ENCODE peak calls at places on chromosomes 6 and 20, in seven cellular contexts. U, Y, Q, G, Z, L and A are unnamed samples. For H3K4me1, the result is how much of the 10 kb centered on the place peaks cover.

GRCh38 chr20:35134472-35134871 is 12.7 kb downstream of the EDEM2 start:
- DNase-seq in Y (no peak), G (no peak), Z (no peak), L (no peak), Q (no peak), U (no peak), A (no peak)

GRCh38 chr6:44453146-44453545 is 65.6 kb downstream of the CDC5L start:
- DNase-seq in Q (no peak), Z (no peak), U (peak), L (peak), G (no peak), Y (no peak), A (no peak)

GRCh38 chr6:139640453-139640852 is 266.0 kb upstream of the CITED2 start:
- DNase-seq in Q (no peak), G (no peak), Z (no peak), L (no peak), U (no peak), Y (no peak), A (peak)

GRCh38 chr6:89298680-89299450 is 16.2 kb downstream of the GABRR2 start:
- DNase-seq in Y (no peak), U (peak), Q (peak), Z (peak), L (peak), G (no peak), A (peak)

GRCh38 chr6:53593001-53593488 is 48.1 kb upstream of the GCLC start:
- DNase-seq in G (no peak), L (peak), Z (no peak), Y (no peak), U (peak), Q (no peak), A (no peak)

GRCh38 chr6:161406633-161407032 is 132.8 kb upstream of the AGPAT4 start:
- DNase-seq in Y (no peak), U (peak), Z (no peak), G (no peak), L (peak), Q (peak), A (no peak)

GRCh38 chr6:121849477-121849876 is 414.0 kb downstream of the GJA1 start:
- DNase-seq in Y (peak), L (peak), Z (peak), U (peak), Q (peak), G (peak), A (peak)

GRCh38 chr20:47438464-47439381 is 63.0 kb upstream of the NCOA3 start:
- DNase-seq in Q (peak), Z (peak), Y (peak), U (no peak), G (no peak), L (peak), A (no peak)

GRCh38 chr6:18101271-18101670 is 21.2 kb downstream of the NHLRC1 start:
- DNase-seq in Y (no peak), Z (no peak), L (peak), G (no peak), Q (no peak), U (peak), A (no peak)

GRCh38 chr6:163263196-163263595 is 151.3 kb upstream of the QKI start:
- DNase-seq in Q (no peak), L (no peak), U (no peak), Z (no peak), G (no peak), Y (no peak), A (no peak)

GRCh38 chr6:167829513-167829912 is 2.8 kb downstream of the AFDN start:
- DNase-seq in G (no peak), U (no peak), Y (no peak), Z (no peak), Q (no peak), L (no peak), A (no peak)

GRCh38 chr6:3794092-3794491 is 42.6 kb upstream of the PXDC1 start:
- DNase-seq in U (no peak), Q (no peak), G (no peak), Z (no peak), Y (peak), L (no peak), A (peak)

GRCh38 chr6:45759134-45759849 is 256.4 kb downstream of the CLIC5 start:
- DNase-seq in Y (no peak), Z (no peak), G (no peak), Q (no peak), U (peak), L (no peak), A (no peak)

GRCh38 chr6:119347466-119348307 is 1.9 kb downstream of the MAN1A1 start:
- DNase-seq in L (peak), U (peak), Z (peak), Y (peak), Q (no peak), G (no peak), A (peak)

GRCh38 chr6:34743625-34744293 is 13.5 kb upstream of the SNRPC start:
- DNase-seq in U (no peak), Y (no peak), G (no peak), Q (no peak), L (no peak), Z (no peak), A (no peak)

GRCh38 chr6:34982424-34982852 is 93.4 kb downstream of the ANKS1A start:
- DNase-seq in Y (peak), G (peak), Z (peak), Q (no peak), U (peak), L (peak), A (no peak)

GRCh38 chr20:32685541-32686529 is 12.1 kb upstream of the C20orf203 start:
- DNase-seq in Y (no peak), U (peak), L (no peak), Q (no peak), Z (peak), G (peak), A (no peak)

GRCh38 chr6:70221025-70221714 is 81.7 kb downstream of the COL9A1 start:
- DNase-seq in Y (peak), Z (peak), L (peak), G (peak), Q (no peak), U (peak), A (peak)

GRCh38 chr6:22873531-22874136 is 304.3 kb downstream of the HDGFL1 start:
- DNase-seq in L (no peak), Y (no peak), Z (no peak), U (peak), Q (no peak), G (no peak), A (no peak)

GRCh38 chr6:121520337-121521163 is 85.1 kb downstream of the GJA1 start:
- DNase-seq in Q (no peak), Z (no peak), L (peak), Y (no peak), G (no peak), U (peak), A (no peak)

GRCh38 chr6:5095236-5095635 is 10.1 kb downstream of the PPP1R3G start:
- DNase-seq in Y (no peak), L (peak), Q (no peak), G (no peak), U (peak), Z (no peak), A (peak)

GRCh38 chr6:151478670-151479069 is 15.1 kb upstream of the CCDC170 start:
- DNase-seq in U (peak), G (no peak), Q (no peak), Y (no peak), Z (no peak), L (no peak), A (no peak)

GRCh38 chr6:53375851-53376250 is 27.1 kb upstream of the ELOVL5 start:
- DNase-seq in Q (no peak), L (no peak), U (peak), Y (no peak), G (no peak), Z (no peak), A (no peak)

GRCh38 chr6:107807186-107807585 is 16.9 kb downstream of the SCML4 start:
- DNase-seq in Q (no peak), U (no peak), Z (no peak), L (no peak), Y (no peak), G (peak), A (no peak)

GRCh38 chr20:37526839-37527637 is 638 bp downstream of the BLCAP start:
- DNase-seq in Y (no peak), G (peak), U (peak), L (peak), Q (no peak), Z (peak), A (no peak)

GRCh38 chr6:121549741-121550140 is 114.3 kb downstream of the GJA1 start:
- DNase-seq in U (peak), Z (no peak), Y (no peak), L (peak), Q (no peak), G (no peak), A (no peak)

GRCh38 chr6:42907336-42907735 is 8.5 kb upstream of the PTCRA start:
- DNase-seq in Z (no peak), Y (no peak), G (no peak), Q (no peak), L (no peak), U (no peak), A (no peak)

GRCh38 chr20:20321917-20322316 is 46.0 kb upstream of the INSM1 start:
- DNase-seq in L (no peak), Q (no peak), Z (no peak), G (no peak), Y (no peak), U (no peak), A (no peak)

GRCh38 chr20:20321134-20321533 is 46.8 kb upstream of the INSM1 start:
- DNase-seq in U (no peak), G (no peak), Q (no peak), Z (no peak), Y (no peak), L (peak), A (no peak)

GRCh38 chr20:20318318-20319161 is 49.4 kb upstream of the INSM1 start:
- DNase-seq in Y (no peak), Z (no peak), L (no peak), Q (no peak), U (peak), G (no peak), A (no peak)

GRCh38 chr20:20327756-20328155 is 40.1 kb upstream of the INSM1 start:
- DNase-seq in Y (no peak), Z (no peak), Q (no peak), G (no peak), U (peak), L (peak), A (no peak)

GRCh38 chr20:20322912-20323311 is 45.0 kb upstream of the INSM1 start:
- DNase-seq in U (no peak), G (no peak), Q (no peak), Y (no peak), L (no peak), Z (no peak), A (no peak)
- H3K27ac ChIP-seq in U (no peak), G (no peak), Q (no peak), Y (no peak), L (no peak), Z (no peak), A (no peak)

DNA sequence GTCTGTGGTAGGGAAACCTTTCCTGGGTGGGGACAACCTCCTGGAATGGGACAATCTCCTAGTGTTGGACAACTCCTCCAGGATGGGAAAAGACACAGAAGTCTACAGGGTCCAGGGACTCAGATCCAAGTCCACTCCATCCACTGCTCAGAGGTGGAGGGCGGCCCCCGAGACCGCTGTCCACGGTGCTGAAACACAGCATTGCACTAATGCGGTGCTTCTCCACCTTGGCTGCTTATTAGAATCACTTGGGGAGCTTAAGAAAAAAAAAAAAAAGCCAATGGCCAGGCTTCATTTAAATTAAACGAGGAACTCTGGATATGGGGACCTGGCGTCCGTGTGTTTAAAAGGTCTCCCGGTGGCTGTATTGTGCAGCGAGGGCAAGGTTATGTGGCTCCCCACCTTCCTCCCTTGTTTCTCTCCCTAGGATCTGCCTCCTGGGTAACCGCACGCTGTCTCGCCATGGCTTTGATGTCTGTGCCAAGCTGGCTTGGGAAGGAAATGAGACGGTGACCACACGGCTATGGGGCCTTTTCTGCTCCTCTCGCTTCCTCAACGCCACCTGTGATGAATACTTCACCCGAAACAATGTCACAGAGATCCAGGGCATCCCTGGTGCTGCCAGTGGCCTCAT is 12.0 kb downstream of the SLC12A5 start:
- DNase-seq in U (peak), L (peak), G (peak), Z (peak), Q (no peak), Y (peak), A (peak)
- TF ChIP-seq EZH2phosphoT487 in U (no peak), L (no peak), G (no peak), Z (no peak), Q (no peak), Y (no peak), A (no peak)

GRCh38 chr6:144077881-144078280 is 17.5 kb downstream of the SF3B5 start:
- DNase-seq in Z (no peak), Q (no peak), U (no peak), G (no peak), Y (no peak), L (no peak), A (peak)
- H3K4me1 ChIP-seq in Z (under half), Q (under half), U (under half), G (under half), Y (under half), L (under half), A (under half)

DNA sequence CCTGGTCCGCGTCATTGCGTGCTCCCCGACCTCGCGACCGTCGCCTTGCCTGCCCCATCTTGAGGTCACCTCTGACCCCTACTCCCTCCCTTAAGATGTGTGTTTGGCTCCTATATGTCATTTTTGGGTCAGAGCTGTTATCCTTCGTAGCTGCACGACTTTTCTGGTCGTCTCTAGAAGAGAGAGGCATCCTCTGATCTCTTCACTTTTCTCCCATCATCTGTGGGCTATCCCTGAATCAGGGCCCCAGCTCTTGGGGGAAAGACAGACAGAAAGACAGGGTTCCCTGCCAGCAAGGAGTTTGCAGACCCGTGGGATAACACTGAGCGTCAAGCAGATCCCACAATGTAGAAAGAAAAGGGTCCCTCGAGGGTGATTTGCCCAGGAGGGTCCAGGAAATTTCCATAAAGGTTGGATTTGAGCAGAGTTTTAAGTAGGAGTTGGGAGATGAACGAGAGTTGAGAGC is 555 bp downstream of the FAM120B start:
- DNase-seq in Z (no peak), Y (no peak), L (no peak), U (peak), G (no peak), Q (no peak), A (peak)
- H3K27ac ChIP-seq in Z (peak), Y (peak), L (peak), U (peak), G (no peak), Q (peak), A (peak)

GRCh38 chr6:7589221-7589620 is 777 bp upstream of the SNRNP48 start:
- DNase-seq in Z (no peak), L (no peak), U (peak), Y (no peak), G (no peak), Q (no peak), A (no peak)

GRCh38 chr6:7589949-7590917 is at the start of gene SNRNP48:
- DNase-seq in U (peak), Z (peak), Q (peak), G (peak), L (peak), Y (peak), A (peak)

GRCh38 chr6:7585287-7585930 is 4.6 kb upstream of the SNRNP48 start:
- DNase-seq in G (no peak), L (no peak), Q (no peak), Y (no peak), Z (no peak), U (no peak), A (no peak)

GRCh38 chr6:7590918-7591302 is 912 bp downstream of the SNRNP48 start:
- DNase-seq in Q (no peak), Y (no peak), L (peak), U (peak), Z (peak), G (peak), A (no peak)

DNA sequence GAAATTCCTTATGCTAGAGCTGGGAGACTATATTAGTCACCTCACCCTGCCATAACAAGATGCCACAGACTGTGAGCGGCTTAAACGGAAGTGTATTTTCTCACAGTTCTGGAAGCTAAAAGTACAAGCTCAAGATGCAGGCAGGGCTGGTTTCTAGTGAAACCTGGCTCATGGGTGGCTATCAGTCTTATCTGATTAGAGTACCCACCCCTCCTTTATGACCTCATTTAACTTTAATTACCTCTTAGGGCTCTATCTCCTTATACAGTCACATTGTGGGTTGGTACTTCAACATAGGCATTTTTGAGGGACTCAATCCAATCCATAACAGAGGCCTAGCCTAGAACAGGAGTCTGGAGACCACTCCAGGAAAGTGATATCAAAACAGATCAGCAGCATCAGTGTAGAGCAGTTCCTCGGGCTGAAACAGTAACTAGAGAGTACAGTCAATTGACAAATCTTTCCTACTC is 2.3 kb upstream of the SNRNP48 start:
- DNase-seq in L (peak), Y (no peak), G (no peak), U (peak), Z (peak), Q (no peak), A (no peak)
- TF ChIP-seq EZH2phosphoT487 in L (no peak), Y (no peak), G (no peak), U (no peak), Z (no peak), Q (no peak), A (no peak)

DNA sequence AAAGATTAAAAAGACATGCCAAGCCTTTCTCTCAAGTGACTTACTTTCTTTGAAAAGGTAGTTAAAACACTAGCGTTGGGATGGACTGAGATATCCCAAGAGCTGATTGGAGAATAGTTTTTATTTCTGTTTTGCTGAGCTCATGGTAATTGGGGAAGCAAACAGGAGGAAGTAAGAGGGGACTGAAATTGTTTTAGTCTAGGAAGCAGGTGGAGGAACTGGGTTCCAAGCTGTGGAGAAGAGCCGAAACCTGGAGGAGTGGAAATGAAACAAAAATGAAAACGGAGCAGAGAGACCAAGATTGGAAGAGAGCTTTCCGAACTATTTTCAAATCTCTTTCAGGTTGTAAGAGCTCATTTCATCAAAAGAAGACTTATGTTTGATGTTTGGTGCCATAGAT is 59.9 kb upstream of the TENT5A start:
- DNase-seq in L (no peak), Z (no peak), Q (no peak), G (no peak), U (no peak), Y (no peak), A (no peak)
- H3K4me1 ChIP-seq in L (under half), Z (under half), Q (under half), G (under half), U (under half), Y (under half), A (under half)

DNA sequence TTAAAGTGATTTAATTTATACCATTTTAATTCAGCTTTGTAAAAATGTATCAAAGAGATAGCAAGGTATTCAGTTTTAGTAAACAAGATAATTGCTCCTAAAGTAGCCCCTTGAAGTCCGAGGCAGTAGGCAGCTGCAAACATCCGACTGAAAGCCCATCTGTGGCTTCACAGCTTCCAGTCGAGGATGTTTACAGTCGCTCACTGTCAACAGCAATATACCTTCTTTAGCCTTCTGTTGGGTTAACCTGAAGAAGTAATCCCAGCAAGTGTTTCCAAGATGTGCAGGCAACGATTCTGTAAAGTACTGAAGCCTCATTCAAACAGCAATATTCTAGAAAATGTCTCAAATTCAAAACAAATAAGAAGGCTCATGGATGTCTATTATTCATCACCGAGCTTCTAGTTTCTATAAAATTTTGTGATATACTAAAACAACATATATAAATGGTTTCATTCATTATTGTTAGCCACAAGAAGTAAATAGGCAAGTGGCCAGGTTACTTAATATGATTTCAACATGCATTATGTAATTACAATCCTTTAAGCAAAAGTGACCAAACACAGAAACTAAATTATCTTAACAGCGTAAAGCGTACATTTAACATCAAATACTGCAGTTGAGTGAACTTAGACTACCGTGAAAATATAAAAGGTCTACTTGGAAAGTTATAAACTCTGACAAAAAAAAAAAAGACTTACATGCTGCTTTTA is 115.0 kb downstream of the OGFRL1 start:
- DNase-seq in L (peak), Z (no peak), Y (no peak), G (peak), U (peak), Q (no peak), A (no peak)
- H3K27ac ChIP-seq in L (peak), Z (peak), Y (no peak), G (no peak), U (peak), Q (no peak), A (no peak)

GRCh38 chr20:42277203-42277602 is 659.0 kb upstream of the CHD6 start:
- DNase-seq in Q (no peak), U (no peak), G (peak), L (no peak), Z (no peak), Y (no peak), A (no peak)
- TF ChIP-seq EZH2phosphoT487 in Q (no peak), U (no peak), G (no peak), L (no peak), Z (no peak), Y (no peak), A (no peak)